ENCODE peak calls at places on chromosome 21, in eight cellular contexts. One of them, this sample, is unnamed.

GRCh38 chr21:34612557-34612956 is 2.4 kb downstream of the RCAN1 start:
- DNase-seq in sciatic nerve: no peak
- DNase-seq in HEK293T: no peak
- DNase-seq in activated naive CD8-positive, alpha-beta T cell treated with anti-CD3 and anti-CD28 coated beads for 36 hours: no peak
- DNase-seq in Right ventricle myocardium superior: no peak
- DNase-seq in tibial nerve: no peak
- DNase-seq in RKO: no peak
- DNase-seq in stimulated activated naive CD4-positive, alpha-beta T cell treated with Interleukin-2 at 50 U/mL for 16 hours: no peak
- DNase-seq in this sample: no peak

GRCh38 chr21:41542727-41543126 is 34.8 kb upstream of the TMPRSS2 start:
- DNase-seq in sciatic nerve: no peak
- DNase-seq in HEK293T: no peak
- DNase-seq in activated naive CD8-positive, alpha-beta T cell treated with anti-CD3 and anti-CD28 coated beads for 36 hours: no peak
- DNase-seq in Right ventricle myocardium superior: no peak
- DNase-seq in tibial nerve: no peak
- DNase-seq in RKO: no peak
- DNase-seq in stimulated activated naive CD4-positive, alpha-beta T cell treated with Interleukin-2 at 50 U/mL for 16 hours: no peak
- DNase-seq in this sample: no peak

GRCh38 chr21:39318091-39318959 is 4.9 kb upstream of the BRWD1 start:
- DNase-seq in sciatic nerve: no peak
- DNase-seq in HEK293T: no peak
- DNase-seq in activated naive CD8-positive, alpha-beta T cell treated with anti-CD3 and anti-CD28 coated beads for 36 hours: no peak
- DNase-seq in Right ventricle myocardium superior: no peak
- DNase-seq in tibial nerve: no peak
- DNase-seq in RKO: no peak
- DNase-seq in stimulated activated naive CD4-positive, alpha-beta T cell treated with Interleukin-2 at 50 U/mL for 16 hours: no peak
- DNase-seq in this sample: no peak

GRCh38 chr21:15893902-15894301 is 164.1 kb downstream of the USP25 start:
- DNase-seq in sciatic nerve: no peak
- DNase-seq in HEK293T: no peak
- DNase-seq in activated naive CD8-positive, alpha-beta T cell treated with anti-CD3 and anti-CD28 coated beads for 36 hours: no peak
- DNase-seq in Right ventricle myocardium superior: no peak
- DNase-seq in tibial nerve: no peak
- DNase-seq in RKO: no peak
- DNase-seq in stimulated activated naive CD4-positive, alpha-beta T cell treated with Interleukin-2 at 50 U/mL for 16 hours: no peak
- DNase-seq in this sample: no peak

GRCh38 chr21:45767071-45768006 is 123.8 kb downstream of the PCBP3 start:
- DNase-seq in sciatic nerve: no peak
- DNase-seq in HEK293T: no peak
- DNase-seq in activated naive CD8-positive, alpha-beta T cell treated with anti-CD3 and anti-CD28 coated beads for 36 hours: peak; percentile 11
- DNase-seq in Right ventricle myocardium superior: no peak
- DNase-seq in tibial nerve: no peak
- DNase-seq in RKO: no peak
- DNase-seq in stimulated activated naive CD4-positive, alpha-beta T cell treated with Interleukin-2 at 50 U/mL for 16 hours: no peak
- DNase-seq in this sample: no peak

GRCh38 chr21:32757804-32758203 is 13.8 kb downstream of the PAXBP1 start:
- DNase-seq in sciatic nerve: no peak
- DNase-seq in HEK293T: no peak
- DNase-seq in activated naive CD8-positive, alpha-beta T cell treated with anti-CD3 and anti-CD28 coated beads for 36 hours: no peak
- DNase-seq in Right ventricle myocardium superior: no peak
- DNase-seq in tibial nerve: no peak
- DNase-seq in RKO: no peak
- DNase-seq in stimulated activated naive CD4-positive, alpha-beta T cell treated with Interleukin-2 at 50 U/mL for 16 hours: no peak
- DNase-seq in this sample: no peak

GRCh38 chr21:38807481-38807880 is 1.8 kb downstream of the ETS2 start:
- DNase-seq in sciatic nerve: no peak
- DNase-seq in HEK293T: no peak
- DNase-seq in activated naive CD8-positive, alpha-beta T cell treated with anti-CD3 and anti-CD28 coated beads for 36 hours: no peak
- DNase-seq in Right ventricle myocardium superior: no peak
- DNase-seq in tibial nerve: no peak
- DNase-seq in RKO: no peak
- DNase-seq in stimulated activated naive CD4-positive, alpha-beta T cell treated with Interleukin-2 at 50 U/mL for 16 hours: no peak
- DNase-seq in this sample: no peak

GRCh38 chr21:33434770-33435360 is 31.7 kb downstream of the IFNGR2 start:
- DNase-seq in sciatic nerve: no peak
- DNase-seq in HEK293T: no peak
- DNase-seq in activated naive CD8-positive, alpha-beta T cell treated with anti-CD3 and anti-CD28 coated beads for 36 hours: peak; percentile 39
- DNase-seq in Right ventricle myocardium superior: no peak
- DNase-seq in tibial nerve: peak; percentile 49
- DNase-seq in RKO: peak; percentile 90
- DNase-seq in stimulated activated naive CD4-positive, alpha-beta T cell treated with Interleukin-2 at 50 U/mL for 16 hours: peak; percentile 4
- DNase-seq in this sample: no peak

GRCh38 chr21:41671859-41672542 is 94.9 kb downstream of the RIPK4 start:
- DNase-seq in sciatic nerve: peak; percentile 39
- DNase-seq in HEK293T: no peak
- DNase-seq in activated naive CD8-positive, alpha-beta T cell treated with anti-CD3 and anti-CD28 coated beads for 36 hours: no peak
- DNase-seq in Right ventricle myocardium superior: peak; percentile 37
- DNase-seq in tibial nerve: no peak
- DNase-seq in RKO: no peak
- DNase-seq in stimulated activated naive CD4-positive, alpha-beta T cell treated with Interleukin-2 at 50 U/mL for 16 hours: no peak
- DNase-seq in this sample: no peak

This sample was measured in psoas muscle.